ENCODE peak calls at places on chromosomes 2 and 18, in six cellular contexts. Y, U, N, W, M and I are unnamed samples.

GRCh38 chr18:74139888-74140287 is 7.7 kb downstream of the FBXO15 start:
- DNase-seq in M (no peak), U (no peak), N (no peak), Y (peak), W (no peak), I (no peak)

GRCh38 chr2:227545990-227546389 is 52.7 kb upstream of the SCYGR2 start:
- DNase-seq in M (no peak), Y (peak), U (no peak), N (no peak), W (no peak), I (no peak)

GRCh38 chr18:2134364-2134763 is 436.9 kb downstream of the METTL4 start:
- DNase-seq in Y (no peak), W (no peak), N (no peak), M (no peak), U (no peak), I (no peak)

GRCh38 chr2:237231593-237231992 is 145.9 kb downstream of the COPS8 start:
- DNase-seq in M (no peak), W (no peak), Y (no peak), U (no peak), N (no peak), I (no peak)

GRCh38 chr2:106540886-106541285 is 53.7 kb downstream of the CD8B2 start:
- DNase-seq in N (no peak), Y (no peak), W (no peak), U (no peak), M (no peak), I (no peak)

GRCh38 chr2:144670080-144670479 is 150.2 kb upstream of the ZEB2 start:
- DNase-seq in W (no peak), Y (no peak), M (no peak), U (no peak), N (no peak), I (no peak)

GRCh38 chr2:69969991-69970390 is 8.6 kb upstream of the ASPRV1 start:
- DNase-seq in W (no peak), N (no peak), M (no peak), Y (no peak), U (no peak), I (no peak)

GRCh38 chr2:17441790-17442189 is 76.5 kb downstream of the RAD51AP2 start:
- DNase-seq in M (no peak), Y (no peak), N (no peak), W (no peak), U (no peak), I (no peak)

GRCh38 chr2:60461421-60462108 is 91.9 kb downstream of the BCL11A start:
- DNase-seq in Y (no peak), W (no peak), N (no peak), M (no peak), U (no peak), I (no peak)

GRCh38 chr2:121187351-121187921 is 97.6 kb downstream of the TFCP2L1 start:
- DNase-seq in N (no peak), Y (no peak), U (no peak), W (no peak), M (no peak), I (no peak)

GRCh38 chr18:35571138-35571537 is 10.4 kb upstream of the GALNT1 start:
- DNase-seq in Y (no peak), W (no peak), N (no peak), U (no peak), M (no peak), I (no peak)

GRCh38 chr2:164621761-164622105 is 451 bp upstream of the GRB14 start:
- DNase-seq in U (no peak), Y (no peak), N (no peak), M (no peak), W (no peak), I (no peak)

GRCh38 chr2:120720176-120720575 is 15.5 kb upstream of the GLI2 start:
- DNase-seq in W (no peak), U (no peak), N (no peak), M (no peak), Y (no peak), I (no peak)

GRCh38 chr2:237336131-237336530 is 77.8 kb downstream of the COL6A3 start:
- DNase-seq in U (no peak), W (no peak), Y (no peak), M (no peak), N (no peak), I (no peak)

GRCh38 chr2:204655101-204655500 is 109.8 kb downstream of the PARD3B start:
- DNase-seq in U (no peak), M (no peak), W (no peak), N (no peak), Y (no peak), I (no peak)

GRCh38 chr18:23812566-23813440 is 123.5 kb downstream of the LAMA3 start:
- DNase-seq in U (no peak), M (no peak), N (peak), Y (peak), W (no peak), I (no peak)

GRCh38 chr2:226913641-226914040 is 77.8 kb downstream of the RHBDD1 start:
- DNase-seq in M (no peak), U (no peak), W (no peak), Y (no peak), N (no peak), I (no peak)

GRCh38 chr2:188524519-188525113 is 232.9 kb downstream of the GULP1 start:
- DNase-seq in M (no peak), U (no peak), W (peak), Y (peak), N (peak), I (no peak)

GRCh38 chr2:230881840-230882239 is 17.1 kb downstream of the ITM2C start:
- DNase-seq in U (no peak), W (no peak), M (no peak), N (no peak), Y (no peak), I (no peak)

GRCh38 chr2:233928594-233929351 is 11.6 kb downstream of the TRPM8 start:
- DNase-seq in N (no peak), M (no peak), W (peak), U (no peak), Y (peak), I (no peak)

GRCh38 chr18:31740180-31740579 is 20.5 kb downstream of the SLC25A52 start:
- DNase-seq in N (no peak), Y (no peak), U (no peak), W (no peak), M (no peak), I (no peak)

GRCh38 chr18:26227051-26227672 is 917 bp downstream of the TAF4B start:
- DNase-seq in N (no peak), W (peak), M (no peak), Y (peak), U (no peak), I (no peak)

GRCh38 chr2:70807102-70807827 is 13.1 kb downstream of the CLEC4F start:
- DNase-seq in Y (no peak), M (no peak), W (no peak), U (no peak), N (no peak), I (no peak)

GRCh38 chr2:107588181-107588580 is 238.5 kb upstream of the RGPD4 start:
- DNase-seq in M (no peak), N (no peak), U (no peak), W (no peak), Y (no peak), I (no peak)

GRCh38 chr2:236941551-236941950 is 144.1 kb upstream of the COPS8 start:
- DNase-seq in N (no peak), Y (no peak), U (no peak), M (no peak), W (no peak), I (no peak)

GRCh38 chr2:33153008-33153407 is 206.3 kb downstream of the LTBP1 start:
- DNase-seq in W (no peak), N (no peak), U (no peak), M (no peak), Y (peak), I (peak)

GRCh38 chr2:217625475-217626245 is 377.1 kb downstream of the TNS1 start:
- DNase-seq in N (no peak), Y (no peak), M (no peak), W (no peak), U (no peak), I (no peak)

GRCh38 chr2:148867079-148867769 is 7.8 kb upstream of the KIF5C start:
- DNase-seq in M (no peak), Y (no peak), N (no peak), W (no peak), U (no peak), I (no peak)

GRCh38 chr18:76260941-76261472 is 234.0 kb downstream of the ZNF516 start:
- DNase-seq in M (no peak), U (no peak), N (no peak), W (no peak), Y (no peak), I (no peak)

GRCh38 chr2:158269143-158269542 is 167.5 kb downstream of the UPP2 start:
- DNase-seq in W (no peak), Y (no peak), N (no peak), M (no peak), U (no peak), I (no peak)

GRCh38 chr2:141889788-141890187 is 241.0 kb downstream of the LRP1B start:
- DNase-seq in W (no peak), U (no peak), M (no peak), Y (no peak), N (no peak), I (no peak)

GRCh38 chr2:41806286-41806685 is 241.5 kb upstream of the PKDCC start:
- DNase-seq in N (no peak), W (no peak), M (no peak), Y (no peak), U (no peak), I (no peak)

GRCh38 chr2:172299741-172300140 is 127.6 kb upstream of the ITGA6 start:
- DNase-seq in U (no peak), N (no peak), Y (peak), W (no peak), M (no peak), I (no peak)

GRCh38 chr2:79040967-79041582 is 15.6 kb downstream of the REG3G start:
- DNase-seq in N (no peak), M (no peak), U (no peak), W (peak), Y (peak), I (no peak)

GRCh38 chr18:934518-935123 is 29.9 kb downstream of the ADCYAP1 start:
- DNase-seq in Y (no peak), W (no peak), N (no peak), U (no peak), M (no peak), I (no peak)

GRCh38 chr18:5430131-5430530 is 113.7 kb downstream of the EPB41L3 start:
- DNase-seq in N (no peak), U (no peak), W (no peak), Y (no peak), M (no peak), I (no peak)

GRCh38 chr2:135169900-135170753 is 118.0 kb downstream of the RAB3GAP1 start:
- DNase-seq in Y (no peak), W (no peak), N (no peak), U (no peak), M (no peak), I (no peak)

GRCh38 chr2:135174049-135174801 is 122.1 kb downstream of the RAB3GAP1 start:
- DNase-seq in N (no peak), W (no peak), M (no peak), U (no peak), Y (no peak), I (no peak)

GRCh38 chr2:135174802-135175093 is 122.7 kb downstream of the RAB3GAP1 start:
- DNase-seq in W (no peak), M (no peak), U (no peak), Y (no peak), N (no peak), I (no peak)

GRCh38 chr2:135175177-135175576 is 123.1 kb downstream of the RAB3GAP1 start:
- DNase-seq in N (no peak), Y (no peak), W (no peak), U (no peak), M (no peak), I (no peak)
- H3K27ac ChIP-seq in N (no peak), Y (no peak), W (no peak), U (no peak), M (no peak), I (no peak)

GRCh38 chr2:43005975-43006833 is 213.8 kb upstream of the HAAO start:
- DNase-seq in Y (no peak), W (no peak), M (no peak), U (no peak), N (no peak), I (no peak)

GRCh38 chr2:43007901-43008300 is 215.5 kb upstream of the HAAO start:
- DNase-seq in Y (no peak), U (no peak), W (no peak), N (no peak), M (no peak), I (no peak)

GRCh38 chr2:43006834-43007543 is 214.6 kb upstream of the HAAO start:
- DNase-seq in N (no peak), Y (no peak), W (no peak), U (no peak), M (no peak), I (no peak)

GRCh38 chr2:43003702-43004101 is 211.3 kb upstream of the HAAO start:
- DNase-seq in M (no peak), N (no peak), U (no peak), W (no peak), Y (no peak), I (no peak)

DNA sequence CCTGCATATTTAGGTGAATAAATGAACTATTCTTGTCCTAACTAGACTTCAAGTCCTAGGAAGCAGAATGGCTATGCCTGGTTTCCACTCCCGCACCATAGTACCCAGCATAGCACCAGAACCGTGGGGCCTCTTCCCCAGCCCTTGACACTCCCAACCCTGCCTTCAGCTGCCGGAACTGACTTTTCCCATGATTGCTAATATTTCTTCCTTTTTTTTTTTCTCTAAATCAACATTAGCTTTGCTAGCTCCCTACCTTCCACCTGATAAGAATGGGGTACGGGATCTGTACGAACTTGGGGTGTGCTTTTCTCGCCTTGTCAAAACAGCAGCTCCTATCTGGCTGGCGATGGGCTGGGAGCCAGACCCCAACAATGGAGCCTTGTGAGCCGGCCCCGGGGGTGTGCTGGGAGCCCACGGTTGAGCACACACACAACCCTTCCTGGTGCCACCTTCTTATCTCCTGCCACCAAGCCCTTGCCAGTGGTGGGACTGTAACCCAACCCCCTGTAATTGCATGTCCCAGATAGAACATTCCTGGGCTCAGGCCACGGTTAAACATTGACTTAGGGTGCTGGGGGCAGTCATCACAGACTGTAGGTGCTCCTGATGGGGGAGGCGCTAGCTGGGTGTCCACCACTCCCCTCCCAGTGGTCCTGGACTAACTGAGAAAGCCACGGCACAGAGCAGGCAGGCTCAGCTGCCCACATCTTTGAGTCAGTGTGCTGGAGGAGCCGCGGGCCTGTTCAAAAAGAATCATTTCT is 213.0 kb upstream of the HAAO start:
- DNase-seq in W (peak), Y (no peak), M (no peak), N (no peak), U (no peak), I (no peak)
- H3K27ac ChIP-seq in W (peak), Y (no peak), M (no peak), N (no peak), U (no peak), I (no peak)

GRCh38 chr2:11745613-11746375 is 638 bp upstream of the LPIN1 start:
- DNase-seq in N (no peak), W (no peak), U (no peak), Y (no peak), M (no peak), I (no peak)
- H3K27ac ChIP-seq in N (peak), W (peak), U (no peak), Y (no peak), M (peak), I (peak)

GRCh38 chr2:232896700-232897385 is 26.8 kb downstream of the SNORC start:
- DNase-seq in M (no peak), U (no peak), W (peak), N (no peak), Y (no peak), I (no peak)
- H3K27ac ChIP-seq in M (no peak), U (no peak), W (no peak), N (no peak), Y (no peak), I (no peak)

GRCh38 chr18:44548291-44549221 is 132.1 kb upstream of the SETBP1 start:
- DNase-seq in N (no peak), U (no peak), W (no peak), M (no peak), Y (no peak), I (no peak)
- H3K27ac ChIP-seq in N (no peak), U (no peak), W (no peak), M (no peak), Y (no peak), I (no peak)

DNA sequence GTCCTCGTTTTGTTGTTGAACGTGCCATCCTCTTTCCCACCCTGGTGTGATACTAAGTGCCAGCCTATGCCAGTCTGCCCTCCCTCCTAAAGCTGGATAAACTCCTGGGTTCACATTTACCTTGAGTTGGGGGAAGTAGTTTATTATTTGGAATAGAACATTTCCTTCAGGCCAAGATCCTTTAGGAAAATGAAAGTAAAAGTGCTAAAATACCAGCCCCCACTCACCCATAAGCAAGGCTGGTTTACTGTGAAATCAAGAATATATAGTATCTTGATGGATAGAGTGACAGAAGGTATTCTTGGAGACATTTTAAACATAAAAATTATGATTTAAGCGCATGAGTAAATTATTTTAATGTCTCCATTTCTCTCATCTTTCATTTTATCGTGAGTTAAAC is 27.1 kb downstream of the ZNF532 start:
- DNase-seq in U (no peak), Y (no peak), M (no peak), W (no peak), N (no peak), I (no peak)
- H3K27ac ChIP-seq in U (no peak), Y (no peak), M (no peak), W (peak), N (no peak), I (no peak)